ENCODE peak calls at places on chromosomes 6 and 20, in five cellular contexts. V is spleen, O is uterus, H is Peyer's patch, D is body of pancreas. Q is an unnamed sample.

GRCh38 chr20:61815176-61815575 is 250.5 kb downstream of the TAF4 start:
- DNase-seq in O (no peak), V (peak; percentile 46), D (no peak), H (peak; percentile 19), Q (no peak)

GRCh38 chr6:84220809-84221409 is 6.5 kb downstream of the CEP162 start:
- DNase-seq in H (no peak), V (no peak), O (no peak), D (no peak), Q (peak; percentile 68)

GRCh38 chr20:6766433-6766832 is 1.1 kb upstream of the BMP2 start:
- DNase-seq in O (no peak), V (no peak), D (no peak), H (peak; percentile 54), Q (no peak)

GRCh38 chr6:132401120-132401940 is at the start of gene MOXD1:
- DNase-seq in V (peak; percentile 84), D (peak; percentile 45), H (peak; percentile 56), O (peak; percentile 56), Q (peak; percentile 19)

GRCh38 chr6:125363010-125363359 is 61.2 kb upstream of the HDDC2 start:
- DNase-seq in D (no peak), O (no peak), H (no peak), V (no peak), Q (no peak)

GRCh38 chr6:7228662-7229375 is 84.2 kb downstream of the SSR1 start:
- DNase-seq in O (no peak), V (no peak), H (no peak), D (no peak), Q (no peak)

GRCh38 chr20:10531848-10532247 is 96.7 kb downstream of the SLX4IP start:
- DNase-seq in D (no peak), H (no peak), O (no peak), V (no peak), Q (peak; percentile 15)

GRCh38 chr6:106114492-106114891 is 28.4 kb downstream of the PRDM1 start:
- DNase-seq in O (no peak), V (no peak), H (no peak), D (no peak), Q (no peak)

GRCh38 chr6:4977468-4977867 is 26.4 kb downstream of the RPP40 start:
- DNase-seq in D (no peak), V (no peak), H (no peak), O (no peak), Q (no peak)

GRCh38 chr6:110554966-110555460 is 78.6 kb upstream of the SLC22A16 start:
- DNase-seq in V (no peak), H (no peak), O (no peak), D (no peak), Q (no peak)

GRCh38 chr6:40315055-40315454 is 272.1 kb downstream of the LRFN2 start:
- DNase-seq in H (no peak), D (no peak), O (no peak), V (no peak), Q (no peak)

GRCh38 chr6:710601-711571 is 17.9 kb upstream of the EXOC2 start:
- DNase-seq in O (peak; percentile 53), V (peak; percentile 91), H (peak; percentile 63), D (peak; percentile 40), Q (peak; percentile 12)
- TF ChIP-seq POLR2A in O (peak; percentile 44), V (no peak), H (peak; percentile 34), D (no peak), Q (no peak)

DNA sequence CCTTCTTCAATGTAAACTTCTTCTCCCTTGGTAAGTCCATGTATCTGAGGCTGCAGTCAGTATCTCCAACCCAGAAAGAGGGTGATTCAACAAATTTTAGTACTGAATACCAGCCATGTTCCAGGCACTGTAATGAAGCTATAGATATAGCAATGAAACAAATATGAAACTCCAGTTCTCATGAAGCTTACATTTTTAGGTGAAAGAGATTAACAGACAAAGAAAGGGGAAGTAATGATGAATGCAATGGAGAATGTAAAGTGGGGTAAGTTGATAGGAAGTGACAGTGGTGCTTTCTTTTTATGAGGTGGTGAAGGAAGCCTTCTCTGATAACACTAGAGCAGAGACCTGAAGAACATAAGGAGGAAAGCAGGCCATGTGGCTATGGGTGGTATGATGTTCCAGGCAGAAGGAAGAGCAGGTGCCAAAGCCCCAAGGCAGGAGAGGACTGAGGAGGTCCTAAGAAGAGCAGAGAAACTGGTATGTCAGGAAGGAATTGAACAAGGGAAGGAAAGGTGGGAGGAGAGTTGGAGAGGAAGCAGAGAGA is 143.6 kb downstream of the TFAP2B start:
- DNase-seq in O (no peak), H (no peak), V (no peak), D (no peak), Q (peak; percentile 9)
- TF ChIP-seq POLR2A in O (no peak), H (no peak), V (no peak), D (no peak), Q (no peak)

DNA sequence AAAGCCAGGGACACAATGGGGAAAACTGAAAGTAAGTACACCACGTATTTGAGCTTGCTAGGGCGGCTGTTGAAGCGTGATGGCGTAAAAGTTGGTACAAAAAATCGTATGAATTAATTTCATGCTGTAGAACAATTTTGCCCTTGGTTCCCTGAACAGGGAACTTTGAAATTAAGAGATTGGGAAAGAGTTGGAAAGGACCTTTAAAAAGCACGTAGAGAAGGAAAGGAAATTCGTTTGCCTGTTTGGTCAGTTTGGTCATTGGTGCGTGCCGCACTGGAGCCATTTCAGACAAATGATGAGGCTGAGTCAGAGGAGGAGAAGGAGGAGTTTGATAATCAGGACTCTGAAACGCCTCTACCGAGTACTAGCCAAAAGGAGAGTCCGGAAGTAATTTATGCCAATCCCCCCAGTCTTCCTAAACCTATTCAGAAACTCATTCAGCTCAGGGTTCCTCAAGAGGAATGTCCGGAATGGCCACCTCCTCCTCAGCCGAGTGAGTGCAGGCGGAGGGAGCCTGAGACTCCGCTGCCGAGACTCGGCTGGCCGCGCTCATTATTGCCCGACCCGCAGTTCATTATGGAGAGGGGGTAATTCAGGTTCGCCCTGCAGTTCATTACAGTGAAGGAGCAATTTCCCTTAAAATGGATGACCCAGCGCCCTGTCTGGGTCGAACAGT is 59.2 kb upstream of the PRSS16 start:
- DNase-seq in H (peak; percentile 71), D (peak; percentile 57), V (peak; percentile 81), O (peak; percentile 59), Q (peak; percentile 82)
- TF ChIP-seq POLR2A in H (peak; percentile 49), D (no peak), V (no peak), O (peak; percentile 32), Q (peak; percentile 79)

GRCh38 chr6:52670502-52671409 is at the start of gene TMEM14A:
- DNase-seq in D (peak; percentile 97), H (peak; percentile 97), O (peak; percentile 93), V (peak; percentile 98), Q (peak; percentile 94)
- TF ChIP-seq POLR2A in D (peak; percentile 86), H (peak; percentile 88), O (peak; percentile 62), V (no peak), Q (peak; percentile 70)

GRCh38 chr6:129497591-129498555 is 212.1 kb downstream of the ARHGAP18 start:
- DNase-seq in O (no peak), D (no peak), H (no peak), V (no peak), Q (peak; percentile 5)
- TF ChIP-seq POLR2A in O (no peak), D (no peak), H (no peak), V (no peak), Q (no peak)

GRCh38 chr6:16760536-16761468 is at the start of gene ATXN1:
- DNase-seq in H (peak; percentile 78), D (peak; percentile 67), O (peak; percentile 63), V (peak; percentile 92), Q (peak; percentile 37)

GRCh38 chr6:16762547-16763477 is 1.6 kb upstream of the ATXN1 start:
- DNase-seq in O (peak; percentile 50), H (peak; percentile 74), D (peak; percentile 74), V (peak; percentile 89), Q (peak; percentile 42)

GRCh38 chr6:16762265-16762546 is 946 bp upstream of the ATXN1 start:
- DNase-seq in D (no peak), O (no peak), H (no peak), V (no peak), Q (no peak)

GRCh38 chr6:16759646-16760535 is 1.4 kb downstream of the ATXN1 start:
- DNase-seq in V (peak; percentile 97), D (peak; percentile 88), H (peak; percentile 94), O (peak; percentile 92), Q (peak; percentile 70)

DNA sequence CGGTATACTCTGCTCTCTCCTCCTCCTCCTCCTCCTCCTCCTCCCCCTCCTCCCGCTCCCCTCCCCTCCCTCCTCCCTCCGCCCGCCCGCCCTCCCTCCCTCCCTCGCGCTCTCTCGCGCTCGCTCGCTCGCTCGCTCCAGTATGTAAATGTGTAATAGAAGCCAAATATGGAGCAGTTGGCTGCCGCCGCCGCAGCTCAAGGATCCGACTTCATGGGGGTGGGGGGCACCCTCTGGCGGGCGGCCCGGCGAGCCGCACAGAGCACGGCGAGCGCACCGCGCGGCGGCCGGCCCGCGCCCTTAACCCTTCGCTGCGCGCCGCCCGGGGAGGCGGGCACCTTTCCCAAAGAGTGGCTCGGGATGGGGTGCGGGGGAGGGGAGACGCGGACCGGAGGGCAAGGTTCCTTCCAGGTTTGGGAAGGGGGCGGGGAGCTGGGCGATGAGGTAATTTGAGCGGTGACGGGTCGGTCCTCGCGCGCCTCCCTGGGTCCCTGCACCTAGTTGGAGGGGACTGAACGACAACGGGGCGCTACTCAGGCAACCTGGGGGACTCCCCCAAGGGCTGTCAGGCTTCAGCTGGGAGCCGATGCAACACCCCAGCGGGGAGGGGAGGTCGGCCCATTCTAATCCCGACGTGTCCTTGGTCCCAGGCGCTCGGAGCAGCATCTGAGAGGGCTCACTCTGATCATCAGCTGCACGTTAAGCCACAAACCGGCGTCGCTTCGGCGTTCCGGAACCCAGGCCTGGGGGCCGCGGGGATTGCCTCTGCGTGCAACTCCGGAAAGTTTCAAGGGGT is 407 bp upstream of the ATXN1 start:
- DNase-seq in H (peak; percentile 90), O (peak; percentile 87), V (peak; percentile 96), D (peak; percentile 93), Q (peak; percentile 61)
- TF ChIP-seq POLR2A in H (peak; percentile 37), O (peak; percentile 57), V (no peak), D (peak; percentile 75), Q (no peak)

DNA sequence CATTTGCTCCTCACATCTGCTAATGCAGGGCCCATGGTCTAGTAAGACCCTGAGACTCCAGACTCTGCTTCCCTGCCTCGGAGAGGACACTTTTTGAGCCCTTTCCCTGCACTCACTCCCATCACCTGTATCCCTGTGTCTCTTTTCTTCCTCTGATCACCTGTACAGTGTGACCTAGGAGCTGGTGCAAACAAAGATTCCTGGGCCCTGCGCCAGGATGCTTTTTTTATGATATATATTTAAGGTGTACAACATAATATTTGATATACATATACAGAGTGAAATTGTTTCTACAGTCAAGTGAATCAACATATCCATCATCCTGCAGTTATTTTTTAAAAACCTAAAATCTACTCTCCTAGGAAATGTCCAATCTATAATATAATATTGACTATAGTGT is 355.4 kb downstream of the MAFB start:
- DNase-seq in V (no peak), D (no peak), H (no peak), O (no peak), Q (no peak)
- TF ChIP-seq POLR2A in V (no peak), D (no peak), H (no peak), O (no peak), Q (no peak)